ENCODE peak calls at places on chromosome 1, in seven cellular contexts. L, Q, A, P, J, S and R are unnamed samples.

GRCh38 chr1:244048566-244049141 is 2.4 kb upstream of the ZBTB18 start:
- DNase-seq in P (no peak), A (no peak), S (no peak), Q (no peak), L (no peak), J (no peak), R (peak; percentile 53)

GRCh38 chr1:201946224-201946908 is at the start of gene LMOD1:
- DNase-seq in Q (peak; percentile 82), J (peak; percentile 89), A (peak; percentile 58), L (no peak), P (peak; percentile 76), S (peak; percentile 83), R (no peak)

GRCh38 chr1:216932424-216932823 is 209.2 kb upstream of the ESRRG start:
- DNase-seq in L (no peak), P (no peak), A (no peak), Q (no peak), S (no peak), J (no peak), R (no peak)

GRCh38 chr1:244150665-244151064 is 99.6 kb downstream of the ZBTB18 start:
- DNase-seq in Q (no peak), J (no peak), L (no peak), A (no peak), S (no peak), P (no peak), R (no peak)

GRCh38 chr1:168628807-168629206 is 52.4 kb downstream of the XCL1 start:
- DNase-seq in S (no peak), P (peak; percentile 65), L (no peak), A (no peak), J (no peak), Q (no peak), R (no peak)

GRCh38 chr1:232393010-232393833 is 236.7 kb downstream of the SIPA1L2 start:
- DNase-seq in P (no peak), J (no peak), Q (peak; percentile 57), L (no peak), S (no peak), A (no peak), R (no peak)

GRCh38 chr1:248686815-248687214 is 15.8 kb downstream of the OR14I1 start:
- DNase-seq in A (no peak), L (no peak), S (no peak), P (peak; percentile 22), J (no peak), Q (peak; percentile 14), R (no peak)

GRCh38 chr1:209397910-209398309 is 185.6 kb upstream of the CAMK1G start:
- DNase-seq in P (no peak), Q (no peak), J (no peak), S (no peak), L (no peak), A (no peak), R (no peak)

GRCh38 chr1:48999321-48999720 is 222.6 kb upstream of the BEND5 start:
- DNase-seq in J (no peak), S (no peak), L (no peak), P (no peak), A (no peak), Q (peak; percentile 11), R (no peak)

GRCh38 chr1:43152866-43153265 is 19.2 kb downstream of the EBNA1BP2 start:
- DNase-seq in Q (no peak), A (no peak), J (no peak), L (no peak), P (no peak), S (no peak), R (no peak)

GRCh38 chr1:2379733-2380404 is 11.5 kb downstream of the MORN1 start:
- DNase-seq in A (no peak), J (no peak), Q (no peak), P (no peak), L (no peak), S (no peak), R (no peak)

GRCh38 chr1:186155594-186155993 is 219.5 kb downstream of the TPR start:
- DNase-seq in P (peak; percentile 43), L (no peak), A (no peak), Q (peak; percentile 12), J (peak; percentile 40), S (no peak), R (no peak)
- TF ChIP-seq CTCF in P (peak; percentile 39), L (no peak), A (peak; percentile 47), Q (peak; percentile 81), J (peak; percentile 70), S (peak; percentile 33), R (no peak)

GRCh38 chr1:8118031-8118451 is 91.9 kb upstream of the ERRFI1 start:
- DNase-seq in Q (no peak), J (no peak), P (no peak), A (no peak), L (no peak), S (no peak), R (no peak)

GRCh38 chr1:8122477-8123407 is 96.6 kb upstream of the ERRFI1 start:
- DNase-seq in S (no peak), Q (no peak), A (no peak), J (no peak), P (no peak), L (no peak), R (no peak)

GRCh38 chr1:8122160-8122476 is 96.0 kb upstream of the ERRFI1 start:
- DNase-seq in J (no peak), Q (no peak), L (no peak), S (no peak), A (no peak), P (peak; percentile 28), R (no peak)

GRCh38 chr1:8121261-8122159 is 95.4 kb upstream of the ERRFI1 start:
- DNase-seq in J (no peak), A (peak; percentile 61), Q (no peak), S (no peak), P (peak; percentile 78), L (no peak), R (no peak)

GRCh38 chr1:8120693-8121260 is 94.7 kb upstream of the ERRFI1 start:
- DNase-seq in L (no peak), Q (no peak), S (no peak), J (no peak), P (peak; percentile 69), A (no peak), R (no peak)
- TF ChIP-seq CTCF in L (no peak), Q (no peak), S (no peak), J (no peak), P (no peak), A (no peak), R (no peak)

GRCh38 chr1:17002524-17002902 is 9.2 kb downstream of the ATP13A2 start:
- DNase-seq in J (no peak), A (no peak), L (no peak), S (no peak), P (no peak), Q (peak; percentile 12), R (no peak)

GRCh38 chr1:17005365-17005740 is 6.4 kb downstream of the ATP13A2 start:
- DNase-seq in Q (no peak), L (no peak), S (no peak), P (no peak), A (no peak), J (no peak), R (no peak)

GRCh38 chr1:17001760-17002523 is 9.8 kb downstream of the ATP13A2 start:
- DNase-seq in S (no peak), J (no peak), P (no peak), A (no peak), Q (peak; percentile 21), L (no peak), R (no peak)

GRCh38 chr1:17007121-17007520 is 4.6 kb downstream of the ATP13A2 start:
- DNase-seq in J (no peak), A (no peak), S (no peak), Q (peak; percentile 12), P (no peak), L (no peak), R (no peak)

GRCh38 chr1:17004466-17005364 is 7.0 kb downstream of the ATP13A2 start:
- DNase-seq in L (no peak), P (no peak), S (no peak), A (no peak), J (no peak), Q (peak; percentile 50), R (no peak)
- TF ChIP-seq CTCF in L (no peak), P (no peak), S (no peak), A (no peak), J (no peak), Q (no peak), R (no peak)

DNA sequence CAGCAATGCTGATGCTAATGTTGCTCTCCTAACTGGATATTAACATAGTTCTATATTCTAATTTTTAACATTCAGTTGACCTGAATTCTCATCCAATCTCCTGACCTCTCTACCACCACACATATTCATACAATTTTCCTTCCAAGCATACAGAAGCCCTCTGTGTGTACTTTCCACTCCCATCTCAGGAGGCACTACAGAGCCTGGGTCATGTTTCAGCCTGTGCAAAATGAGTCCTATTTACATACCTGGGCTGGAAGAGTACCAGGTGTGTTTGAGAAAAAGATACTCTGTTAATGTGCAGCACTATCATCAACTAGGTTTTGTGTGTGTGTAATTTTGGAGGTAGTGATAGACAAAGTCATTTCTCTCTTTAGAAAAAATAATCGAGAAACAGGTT is 486.3 kb downstream of the NEGR1 start:
- DNase-seq in P (peak; percentile 2), S (no peak), A (no peak), J (no peak), L (no peak), Q (no peak), R (no peak)
- TF ChIP-seq CTCF in P (no peak), S (no peak), A (no peak), J (no peak), L (no peak), Q (no peak), R (no peak)

GRCh38 chr1:53292690-53293089 is 35.2 kb downstream of the LRP8 start:
- DNase-seq in P (no peak), A (no peak), L (no peak), J (no peak), S (no peak), Q (no peak), R (no peak)

GRCh38 chr1:53294557-53294956 is 33.3 kb downstream of the LRP8 start:
- DNase-seq in S (no peak), L (no peak), Q (no peak), A (no peak), J (no peak), P (no peak), R (no peak)

GRCh38 chr1:53289050-53289429 is 38.8 kb downstream of the LRP8 start:
- DNase-seq in S (no peak), P (no peak), A (no peak), J (no peak), L (no peak), Q (no peak), R (no peak)

GRCh38 chr1:53293123-53293522 is 34.7 kb downstream of the LRP8 start:
- DNase-seq in Q (no peak), L (no peak), S (no peak), P (no peak), A (no peak), J (no peak), R (no peak)

DNA sequence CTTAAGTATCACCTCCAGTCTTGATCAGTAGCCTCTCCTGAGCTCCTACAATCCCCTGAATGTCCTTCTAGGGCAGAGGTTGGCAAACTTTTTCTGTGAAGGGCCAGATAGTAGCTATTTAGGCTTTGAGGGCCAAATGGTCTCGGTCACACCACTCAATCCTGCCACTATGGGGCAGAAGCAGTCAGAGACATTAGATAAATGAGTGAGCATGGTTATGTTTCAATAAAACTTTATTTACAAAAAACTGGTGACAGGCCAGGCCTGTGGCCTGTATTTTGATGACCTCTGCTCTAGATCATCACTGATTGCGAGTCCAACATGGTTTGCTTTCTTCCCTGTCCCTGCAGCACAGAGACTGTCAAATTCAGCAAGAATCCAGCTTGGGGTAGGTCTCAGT is 36.3 kb downstream of the LRP8 start:
- DNase-seq in L (no peak), P (no peak), J (no peak), S (no peak), A (no peak), Q (no peak), R (no peak)
- TF ChIP-seq CTCF in L (no peak), P (no peak), J (no peak), S (no peak), A (no peak), Q (peak; percentile 6), R (no peak)